ENCODE peak calls at places on chromosome 21, in four cellular contexts. P is PC-3, E is mammary epithelial cell, V is OCI-LY7. T is an unnamed sample. For H3K4me1, the result is how much of the 10 kb centered on the place peaks cover.

GRCh38 chr21:42331660-42332059 is 16.5 kb upstream of the TFF3 start:
- DNase-seq in P (no peak), E (no peak), V (no peak), T (no peak)

GRCh38 chr21:37520801-37521200 is 154.2 kb downstream of the DYRK1A start:
- DNase-seq in P (no peak), E (no peak), V (no peak), T (no peak)

GRCh38 chr21:42555756-42556438 is 42.2 kb downstream of the SLC37A1 start:
- DNase-seq in P (no peak), E (no peak), V (no peak), T (no peak)

GRCh38 chr21:37644666-37645065 is 271.6 kb downstream of the KCNJ6 start:
- DNase-seq in P (no peak), E (no peak), V (no peak), T (no peak)

GRCh38 chr21:37204580-37204979 is 62.6 kb downstream of the VPS26C start:
- DNase-seq in P (no peak), E (no peak), V (no peak), T (peak)

GRCh38 chr21:37531402-37532042 is 164.9 kb downstream of the DYRK1A start:
- DNase-seq in P (peak), E (no peak), V (no peak), T (no peak)

GRCh38 chr21:40881767-40882166 is 34.8 kb upstream of the DSCAM start:
- DNase-seq in P (no peak), E (no peak), V (no peak), T (no peak)

GRCh38 chr21:41861987-41862386 is 17.2 kb downstream of the PRDM15 start:
- DNase-seq in P (no peak), E (no peak), V (peak), T (no peak)

GRCh38 chr21:15617968-15618367 is 111.8 kb upstream of the USP25 start:
- DNase-seq in P (peak), E (peak), V (no peak), T (peak)

GRCh38 chr21:16709866-16710550 is 802.8 kb upstream of the CXADR start:
- DNase-seq in P (no peak), E (no peak), V (no peak), T (no peak)

GRCh38 chr21:17406202-17406601 is 106.6 kb upstream of the CXADR start:
- DNase-seq in P (no peak), E (peak), V (no peak), T (no peak)

GRCh38 chr21:29166853-29167252 is 36.4 kb downstream of the MAP3K7CL start:
- DNase-seq in P (no peak), E (no peak), V (no peak), T (no peak)

GRCh38 chr21:14737922-14738321 is 191.8 kb upstream of the SAMSN1 start:
- DNase-seq in P (peak), E (peak), V (peak), T (peak)

GRCh38 chr21:40386301-40386911 is 460.6 kb downstream of the DSCAM start:
- DNase-seq in P (peak), E (peak), V (peak), T (no peak)

GRCh38 chr21:26140185-26140584 is 30.4 kb downstream of the APP start:
- DNase-seq in P (peak), E (peak), V (no peak), T (peak)

GRCh38 chr21:39321424-39321823 is 8.0 kb upstream of the BRWD1 start:
- DNase-seq in P (peak), E (no peak), V (no peak), T (no peak)

GRCh38 chr21:17118638-17119384 is 394.0 kb upstream of the CXADR start:
- DNase-seq in P (no peak), E (no peak), V (no peak), T (no peak)

GRCh38 chr21:15363921-15364320 is 299.1 kb upstream of the NRIP1 start:
- DNase-seq in P (peak), E (peak), V (no peak), T (no peak)

GRCh38 chr21:38289697-38290096 is 32.9 kb downstream of the KCNJ15 start:
- DNase-seq in P (peak), E (peak), V (no peak), T (peak)

GRCh38 chr21:38945536-38946245 is 140.0 kb downstream of the ETS2 start:
- DNase-seq in P (no peak), E (no peak), V (no peak), T (peak)

GRCh38 chr21:17371470-17371869 is 141.4 kb upstream of the CXADR start:
- DNase-seq in P (peak), E (peak), V (no peak), T (peak)

GRCh38 chr21:37704751-37705150 is 211.5 kb downstream of the KCNJ6 start:
- DNase-seq in P (no peak), E (no peak), V (no peak), T (no peak)

GRCh38 chr21:32962286-32962685 is 63.4 kb upstream of the OLIG2 start:
- DNase-seq in P (no peak), E (no peak), V (no peak), T (no peak)

GRCh38 chr21:41325138-41325537 is 8.5 kb downstream of the FAM3B start:
- DNase-seq in P (no peak), E (no peak), V (no peak), T (no peak)

GRCh38 chr21:41377715-41378114 is 15.9 kb downstream of the MX2 start:
- DNase-seq in P (no peak), E (no peak), V (no peak), T (no peak)

GRCh38 chr21:29232601-29233541 is 65.9 kb upstream of the BACH1 start:
- DNase-seq in P (peak), E (peak), V (peak), T (peak)

GRCh38 chr21:14711287-14711686 is 165.2 kb upstream of the SAMSN1 start:
- DNase-seq in P (peak), E (peak), V (no peak), T (no peak)

GRCh38 chr21:42437786-42438185 is 34.1 kb downstream of the UBASH3A start:
- DNase-seq in P (peak), E (no peak), V (no peak), T (no peak)

GRCh38 chr21:15755125-15755524 is 25.3 kb downstream of the USP25 start:
- DNase-seq in P (no peak), E (no peak), V (no peak), T (peak)

GRCh38 chr21:33546076-33546475 is 3.2 kb downstream of the SON start:
- DNase-seq in P (no peak), E (no peak), V (peak), T (no peak)

GRCh38 chr21:39712976-39713375 is 32.0 kb upstream of the IGSF5 start:
- DNase-seq in P (peak), E (no peak), V (no peak), T (no peak)

GRCh38 chr21:29431680-29432079 is 133.0 kb downstream of the BACH1 start:
- DNase-seq in P (no peak), E (no peak), V (no peak), T (no peak)

GRCh38 chr21:37829447-37829846 is 86.8 kb downstream of the KCNJ6 start:
- DNase-seq in P (peak), E (peak), V (no peak), T (peak)

GRCh38 chr21:32578107-32578691 is 7.1 kb downstream of the TCP10L start:
- DNase-seq in P (peak), E (peak), V (peak), T (no peak)

GRCh38 chr21:42616366-42617340 is 36.8 kb upstream of the PDE9A start:
- DNase-seq in P (no peak), E (peak), V (no peak), T (no peak)

GRCh38 chr21:16563795-16564194 is 834.0 kb downstream of the USP25 start:
- DNase-seq in P (peak), E (peak), V (no peak), T (no peak)

GRCh38 chr21:35477622-35478021 is 428.5 kb upstream of the RUNX1 start:
- DNase-seq in P (no peak), E (no peak), V (no peak), T (no peak)
- H3K4me1 ChIP-seq in P (under half), E (under half), V (under half), T (under half)

GRCh38 chr21:27507695-27508094 is 540.8 kb upstream of the ADAMTS5 start:
- DNase-seq in P (no peak), E (no peak), V (no peak), T (no peak)
- H2AFZ ChIP-seq in P (no peak), E (peak), V (no peak), T (no peak)

DNA sequence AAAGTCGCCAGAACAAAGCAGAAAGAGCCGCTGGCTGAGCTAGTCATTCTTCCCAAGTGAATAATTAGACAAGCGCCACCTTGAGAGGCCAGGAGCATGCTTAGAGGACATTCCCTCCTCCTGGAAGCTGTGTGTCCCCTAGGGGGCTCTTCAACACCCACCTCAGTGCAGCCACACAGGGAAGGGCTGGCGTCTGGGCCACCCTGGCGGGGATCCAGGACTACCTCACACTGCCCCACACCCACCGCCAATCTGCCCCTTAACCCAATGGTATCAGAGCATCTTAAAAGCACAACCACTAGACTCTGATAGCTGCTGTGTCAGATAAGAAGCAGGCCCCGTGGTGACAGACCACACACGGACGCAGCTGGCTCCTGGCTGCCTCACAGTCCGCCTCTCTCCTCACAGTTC is 24.9 kb downstream of the SETD4 start:
- DNase-seq in P (no peak), E (no peak), V (no peak), T (no peak)
- H3K4me1 ChIP-seq in P (under half), E (under half), V (under half), T (under half)

GRCh38 chr21:23217597-23217996 is 2219.4 kb downstream of the NCAM2 start:
- DNase-seq in P (peak), E (no peak), V (no peak), T (no peak)
- H2AFZ ChIP-seq in P (peak), E (no peak), V (no peak), T (no peak)

GRCh38 chr21:44766818-44767354 is 34.7 kb downstream of the UBE2G2 start:
- DNase-seq in P (no peak), E (no peak), V (no peak), T (no peak)
- H3K4me1 ChIP-seq in P (under half), E (under half), V (under half), T (under half)

GRCh38 chr21:43702785-43703067 is 16.2 kb upstream of the PDXK start:
- DNase-seq in P (no peak), E (no peak), V (no peak), T (no peak)

GRCh38 chr21:43707462-43707861 is 11.5 kb upstream of the PDXK start:
- DNase-seq in P (no peak), E (no peak), V (no peak), T (no peak)

GRCh38 chr21:43701936-43702784 is 16.8 kb upstream of the PDXK start:
- DNase-seq in P (no peak), E (no peak), V (no peak), T (no peak)

GRCh38 chr21:43699933-43700599 is 18.9 kb upstream of the PDXK start:
- DNase-seq in P (no peak), E (no peak), V (no peak), T (no peak)

GRCh38 chr21:43703068-43703880 is 15.7 kb upstream of the PDXK start:
- DNase-seq in P (no peak), E (no peak), V (no peak), T (peak)
- H2AFZ ChIP-seq in P (no peak), E (no peak), V (no peak), T (no peak)

GRCh38 chr21:45572231-45572630 is 30.0 kb upstream of the SLC19A1 start:
- DNase-seq in P (no peak), E (no peak), V (no peak), T (no peak)
- H3K4me1 ChIP-seq in P (under half), E (under half), V (under half), T (under half)

T was measured in mesenchymal stem cell.